ENCODE peak calls at places on chromosomes 11 and 22, in eight cellular contexts. One of them, this sample, is unnamed.

GRCh38 chr11:7548659-7549283 is 35.0 kb downstream of the PPFIBP2 start:
- DNase-seq in H1: peak
- DNase-seq in endothelial cell of umbilical vein: no peak
- DNase-seq in WTC11: peak
- DNase-seq in HCT116: peak
- DNase-seq in A549: no peak
- DNase-seq in NB4: peak
- DNase-seq in K562: peak
- DNase-seq in this sample: no peak

GRCh38 chr22:40920526-40920925 is 30.7 kb upstream of the RBX1 start:
- DNase-seq in WTC11: no peak
- DNase-seq in NB4: no peak
- DNase-seq in endothelial cell of umbilical vein: no peak
- DNase-seq in H1: no peak
- DNase-seq in A549: no peak
- DNase-seq in K562: no peak
- DNase-seq in HCT116: no peak
- DNase-seq in this sample: no peak

GRCh38 chr11:106656646-106657045 is 361.6 kb downstream of the GUCY1A2 start:
- DNase-seq in K562: no peak
- DNase-seq in H1: no peak
- DNase-seq in NB4: no peak
- DNase-seq in HCT116: no peak
- DNase-seq in endothelial cell of umbilical vein: no peak
- DNase-seq in A549: no peak
- DNase-seq in WTC11: no peak
- DNase-seq in this sample: no peak

GRCh38 chr11:118923721-118924587 is 1.8 kb downstream of the BCL9L start:
- DNase-seq in HCT116: no peak
- DNase-seq in endothelial cell of umbilical vein: no peak
- DNase-seq in NB4: no peak
- DNase-seq in A549: no peak
- DNase-seq in H1: peak
- DNase-seq in WTC11: no peak
- DNase-seq in K562: no peak
- DNase-seq in this sample: no peak

GRCh38 chr22:42283288-42284229 is 13.1 kb upstream of the TCF20 start:
- DNase-seq in K562: peak
- DNase-seq in H1: peak
- DNase-seq in NB4: peak
- DNase-seq in A549: no peak
- DNase-seq in endothelial cell of umbilical vein: no peak
- DNase-seq in HCT116: no peak
- DNase-seq in WTC11: no peak
- DNase-seq in this sample: peak

GRCh38 chr11:113202431-113202830 is 112.0 kb upstream of the TTC12 start:
- DNase-seq in K562: no peak
- DNase-seq in HCT116: no peak
- DNase-seq in A549: no peak
- DNase-seq in H1: no peak
- DNase-seq in NB4: no peak
- DNase-seq in WTC11: no peak
- DNase-seq in endothelial cell of umbilical vein: no peak
- DNase-seq in this sample: no peak

GRCh38 chr22:23478175-23478574 is 101.9 kb downstream of the IGLL1 start:
- DNase-seq in endothelial cell of umbilical vein: no peak
- DNase-seq in H1: no peak
- DNase-seq in HCT116: no peak
- DNase-seq in NB4: peak
- DNase-seq in WTC11: no peak
- DNase-seq in A549: no peak
- DNase-seq in K562: peak
- DNase-seq in this sample: no peak

GRCh38 chr22:24011735-24012068 is 598 bp downstream of the CABIN1 start:
- DNase-seq in K562: no peak
- DNase-seq in WTC11: no peak
- DNase-seq in A549: no peak
- DNase-seq in endothelial cell of umbilical vein: no peak
- DNase-seq in HCT116: no peak
- DNase-seq in H1: no peak
- DNase-seq in NB4: no peak
- DNase-seq in this sample: peak

GRCh38 chr11:31628111-31628510 is 118.5 kb downstream of the ELP4 start:
- DNase-seq in endothelial cell of umbilical vein: no peak
- DNase-seq in HCT116: no peak
- DNase-seq in NB4: no peak
- DNase-seq in K562: no peak
- DNase-seq in H1: no peak
- DNase-seq in WTC11: no peak
- DNase-seq in A549: no peak
- DNase-seq in this sample: no peak

GRCh38 chr11:110125632-110126031 is 32.4 kb downstream of the ZC3H12C start:
- DNase-seq in endothelial cell of umbilical vein: no peak
- DNase-seq in WTC11: no peak
- DNase-seq in H1: no peak
- DNase-seq in NB4: no peak
- DNase-seq in A549: no peak
- DNase-seq in K562: no peak
- DNase-seq in HCT116: no peak
- DNase-seq in this sample: no peak

GRCh38 chr11:78715639-78716311 is 141.1 kb upstream of the NARS2 start:
- DNase-seq in HCT116: peak
- DNase-seq in WTC11: peak
- DNase-seq in H1: peak
- DNase-seq in endothelial cell of umbilical vein: peak
- DNase-seq in K562: peak
- DNase-seq in NB4: peak
- DNase-seq in A549: peak
- DNase-seq in this sample: peak

GRCh38 chr22:26360169-26360885 is 68.7 kb upstream of the ASPHD2 start:
- DNase-seq in NB4: peak
- DNase-seq in H1: peak
- DNase-seq in A549: peak
- DNase-seq in WTC11: peak
- DNase-seq in HCT116: peak
- DNase-seq in K562: peak
- DNase-seq in endothelial cell of umbilical vein: peak
- DNase-seq in this sample: peak

GRCh38 chr11:85884581-85885021 is 29.4 kb downstream of the CCDC83 start:
- DNase-seq in A549: no peak
- DNase-seq in HCT116: no peak
- DNase-seq in NB4: no peak
- DNase-seq in WTC11: no peak
- DNase-seq in H1: no peak
- DNase-seq in K562: no peak
- DNase-seq in endothelial cell of umbilical vein: no peak
- DNase-seq in this sample: no peak

GRCh38 chr22:27752771-27753170 is 48.8 kb downstream of the MN1 start:
- DNase-seq in A549: no peak
- DNase-seq in HCT116: no peak
- DNase-seq in K562: no peak
- DNase-seq in WTC11: no peak
- DNase-seq in endothelial cell of umbilical vein: no peak
- DNase-seq in NB4: no peak
- DNase-seq in H1: no peak
- DNase-seq in this sample: no peak

GRCh38 chr11:101474666-101475065 is 109.1 kb downstream of the TRPC6 start:
- DNase-seq in A549: no peak
- DNase-seq in WTC11: no peak
- DNase-seq in endothelial cell of umbilical vein: no peak
- DNase-seq in NB4: no peak
- DNase-seq in K562: no peak
- DNase-seq in H1: no peak
- DNase-seq in HCT116: no peak
- DNase-seq in this sample: no peak

GRCh38 chr11:94018721-94019120 is 2.4 kb upstream of the HEPHL1 start:
- DNase-seq in WTC11: no peak
- DNase-seq in K562: no peak
- DNase-seq in NB4: no peak
- DNase-seq in H1: no peak
- DNase-seq in HCT116: no peak
- DNase-seq in A549: no peak
- DNase-seq in endothelial cell of umbilical vein: no peak
- DNase-seq in this sample: no peak

GRCh38 chr11:45472713-45473317 is 186.7 kb upstream of the SYT13 start:
- DNase-seq in H1: no peak
- DNase-seq in HCT116: no peak
- DNase-seq in NB4: no peak
- DNase-seq in WTC11: no peak
- DNase-seq in K562: no peak
- DNase-seq in endothelial cell of umbilical vein: no peak
- DNase-seq in A549: no peak
- DNase-seq in this sample: no peak

GRCh38 chr22:36311386-36312085 is 58.6 kb downstream of the APOL1 start:
- DNase-seq in A549: no peak
- DNase-seq in K562: no peak
- DNase-seq in endothelial cell of umbilical vein: no peak
- DNase-seq in HCT116: no peak
- DNase-seq in WTC11: no peak
- DNase-seq in H1: no peak
- DNase-seq in NB4: no peak
- DNase-seq in this sample: no peak

GRCh38 chr11:77418155-77418980 is 55.5 kb downstream of the PAK1 start:
- DNase-seq in endothelial cell of umbilical vein: no peak
- DNase-seq in K562: no peak
- DNase-seq in H1: no peak
- DNase-seq in HCT116: no peak
- DNase-seq in A549: no peak
- DNase-seq in NB4: no peak
- DNase-seq in WTC11: no peak
- DNase-seq in this sample: peak

GRCh38 chr11:3153291-3153861 is 11.7 kb downstream of the OSBPL5 start:
- DNase-seq in A549: no peak
- DNase-seq in H1: no peak
- DNase-seq in K562: no peak
- DNase-seq in endothelial cell of umbilical vein: no peak
- DNase-seq in NB4: peak
- DNase-seq in WTC11: no peak
- DNase-seq in HCT116: no peak
- DNase-seq in this sample: no peak

GRCh38 chr22:24429411-24430365 is 2.3 kb downstream of the ADORA2A start:
- DNase-seq in endothelial cell of umbilical vein: peak
- DNase-seq in NB4: peak
- DNase-seq in K562: peak
- DNase-seq in H1: no peak
- DNase-seq in HCT116: no peak
- DNase-seq in WTC11: no peak
- DNase-seq in A549: no peak
- DNase-seq in this sample: peak

DNA sequence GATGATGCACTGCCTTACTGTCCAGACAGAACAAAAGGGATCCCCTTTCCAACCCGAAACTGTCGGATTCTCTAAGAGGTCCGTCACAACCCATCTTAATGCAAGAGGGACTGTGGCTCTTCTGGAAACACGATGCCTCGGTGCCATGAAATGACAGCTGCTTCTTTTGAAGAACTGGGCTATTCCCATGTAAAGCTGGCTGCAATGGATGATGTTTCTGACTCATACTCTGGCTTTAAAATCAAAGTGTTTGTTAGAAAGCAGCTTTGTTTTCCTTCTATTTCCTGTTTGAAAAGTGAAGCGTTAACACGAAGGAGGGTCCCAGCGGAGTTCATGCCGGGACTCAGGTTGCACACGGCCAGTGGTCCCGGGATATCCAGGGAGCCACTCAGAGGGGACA is 3.1 kb downstream of the TP53AIP1 start:
- DNase-seq in H1: no peak
- DNase-seq in A549: no peak
- DNase-seq in HCT116: no peak
- DNase-seq in NB4: no peak
- DNase-seq in WTC11: no peak
- DNase-seq in endothelial cell of umbilical vein: no peak
- DNase-seq in K562: no peak
- DNase-seq in this sample: no peak
- TF ChIP-seq MAX in H1: no peak
- TF ChIP-seq MAX in A549: no peak
- TF ChIP-seq MAX in HCT116: no peak
- TF ChIP-seq MAX in NB4: no peak
- TF ChIP-seq MAX in WTC11: no peak
- TF ChIP-seq MAX in endothelial cell of umbilical vein: no peak
- TF ChIP-seq MAX in K562: no peak
- TF ChIP-seq MAX in this sample: no peak

GRCh38 chr11:27118371-27118770 is 77.8 kb downstream of the BBOX1 start:
- DNase-seq in HCT116: no peak
- DNase-seq in endothelial cell of umbilical vein: no peak
- DNase-seq in H1: no peak
- DNase-seq in K562: no peak
- DNase-seq in WTC11: no peak
- DNase-seq in NB4: no peak
- DNase-seq in A549: no peak
- DNase-seq in this sample: no peak
- TF ChIP-seq MAX in HCT116: no peak
- TF ChIP-seq MAX in endothelial cell of umbilical vein: no peak
- TF ChIP-seq MAX in H1: no peak
- TF ChIP-seq MAX in K562: no peak
- TF ChIP-seq MAX in WTC11: no peak
- TF ChIP-seq MAX in NB4: no peak
- TF ChIP-seq MAX in A549: no peak
- TF ChIP-seq MAX in this sample: no peak

DNA sequence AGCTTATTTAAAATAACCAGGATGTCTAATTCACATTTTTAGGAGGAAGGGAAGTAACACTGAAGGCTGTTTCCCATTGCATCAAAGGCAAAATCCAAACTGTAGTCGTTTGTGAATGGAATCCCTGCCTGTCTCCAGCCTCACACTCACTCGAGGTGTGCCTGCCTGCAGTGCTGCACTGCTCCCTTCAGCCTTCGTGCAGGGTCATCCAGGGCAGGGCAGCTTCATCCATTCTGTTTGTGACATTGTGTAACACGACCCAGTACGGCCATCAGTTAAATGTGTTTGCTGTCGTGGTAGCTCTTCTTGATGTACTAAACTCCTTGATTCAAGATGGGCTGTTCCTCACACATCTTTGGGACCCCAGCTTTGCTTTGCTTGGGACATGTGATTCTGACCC is 34.3 kb downstream of the LDLRAD3 start:
- DNase-seq in H1: no peak
- DNase-seq in endothelial cell of umbilical vein: peak
- DNase-seq in WTC11: no peak
- DNase-seq in HCT116: no peak
- DNase-seq in NB4: no peak
- DNase-seq in A549: no peak
- DNase-seq in K562: no peak
- DNase-seq in this sample: no peak
- TF ChIP-seq MAX in H1: no peak
- TF ChIP-seq MAX in endothelial cell of umbilical vein: no peak
- TF ChIP-seq MAX in WTC11: no peak
- TF ChIP-seq MAX in HCT116: no peak
- TF ChIP-seq MAX in NB4: no peak
- TF ChIP-seq MAX in A549: no peak
- TF ChIP-seq MAX in K562: no peak
- TF ChIP-seq MAX in this sample: no peak

DNA sequence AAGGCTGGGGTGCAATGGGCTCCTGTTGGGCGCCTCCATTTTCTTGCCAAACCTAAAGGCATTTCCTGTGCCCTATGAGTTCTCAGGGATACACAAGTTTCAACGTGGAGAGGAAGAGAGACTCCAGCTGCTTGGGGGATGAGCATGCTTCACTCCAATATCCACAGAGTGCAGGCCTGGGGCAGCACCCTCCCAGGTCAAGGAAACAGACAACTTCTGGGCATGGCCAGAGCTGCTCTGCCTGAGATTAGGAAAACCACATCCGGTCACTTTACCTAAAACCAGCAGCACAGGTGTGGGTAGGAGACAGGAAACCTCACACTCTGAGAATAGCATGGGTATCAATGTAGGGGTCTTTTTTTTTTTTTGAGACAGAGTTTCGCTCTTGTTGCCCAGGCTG is 28.7 kb downstream of the TMEM184B start:
- DNase-seq in H1: no peak
- DNase-seq in HCT116: no peak
- DNase-seq in NB4: no peak
- DNase-seq in K562: no peak
- DNase-seq in WTC11: no peak
- DNase-seq in endothelial cell of umbilical vein: no peak
- DNase-seq in A549: no peak
- DNase-seq in this sample: no peak
- TF ChIP-seq MAX in H1: no peak
- TF ChIP-seq MAX in HCT116: no peak
- TF ChIP-seq MAX in NB4: no peak
- TF ChIP-seq MAX in K562: no peak
- TF ChIP-seq MAX in WTC11: no peak
- TF ChIP-seq MAX in endothelial cell of umbilical vein: no peak
- TF ChIP-seq MAX in A549: no peak
- TF ChIP-seq MAX in this sample: no peak